ENCODE peak calls at places on chromosomes 13 and 19, in seven cellular contexts. C is GM23338, A is SK-N-SH, D is K562, T is spleen, U is endothelial cell of umbilical vein, Z is transverse colon. S is an unnamed sample. For H3K4me1, the result is how much of the 10 kb centered on the place peaks cover.

GRCh38 chr19:17332677-17333581 is 1.7 kb downstream of the ANO8 start:
- DNase-seq in C (peak), A (peak), D (peak), T (peak), U (peak), Z (no peak), S (no peak)

GRCh38 chr13:48730971-48731658 is 77.4 kb downstream of the CYSLTR2 start:
- DNase-seq in C (peak), A (no peak), D (no peak), T (no peak), U (peak), Z (no peak), S (no peak)

GRCh38 chr13:69619651-69620050 is 488.0 kb upstream of the ATXN8OS start:
- DNase-seq in C (no peak), A (no peak), D (no peak), T (no peak), U (no peak), Z (no peak), S (no peak)

GRCh38 chr13:113493315-113493951 is 2.9 kb upstream of the DCUN1D2 start:
- DNase-seq in C (no peak), A (no peak), D (no peak), T (no peak), U (peak), Z (no peak), S (no peak)

GRCh38 chr13:24220086-24220703 is 59.7 kb downstream of the SPATA13 start:
- DNase-seq in C (peak), A (peak), D (peak), T (no peak), U (peak), Z (peak), S (peak)

GRCh38 chr13:43978688-43979087 is 99.0 kb downstream of the LACC1 start:
- DNase-seq in C (no peak), A (no peak), D (no peak), T (no peak), U (no peak), Z (no peak), S (no peak)

GRCh38 chr13:49020940-49021548 is 45.3 kb downstream of the FNDC3A start:
- DNase-seq in C (peak), A (no peak), D (no peak), T (no peak), U (no peak), Z (no peak), S (no peak)

GRCh38 chr19:13783565-13784500 is 9.6 kb downstream of the C19orf53 start:
- DNase-seq in C (no peak), A (no peak), D (no peak), T (no peak), U (peak), Z (no peak), S (no peak)

GRCh38 chr13:27644302-27644701 is 22.6 kb downstream of the POLR1D start:
- DNase-seq in C (no peak), A (no peak), D (no peak), T (no peak), U (no peak), Z (no peak), S (no peak)

GRCh38 chr13:95337597-95337996 is 36.3 kb upstream of the ABCC4 start:
- DNase-seq in C (no peak), A (no peak), D (no peak), T (no peak), U (no peak), Z (no peak), S (no peak)

GRCh38 chr13:30892966-30893365 is 13.1 kb upstream of the MEDAG start:
- DNase-seq in C (peak), A (no peak), D (peak), T (no peak), U (no peak), Z (no peak), S (no peak)

GRCh38 chr13:32125746-32126145 is 94.2 kb downstream of the FRY start:
- DNase-seq in C (no peak), A (no peak), D (no peak), T (no peak), U (no peak), Z (no peak), S (no peak)

GRCh38 chr19:11451942-11452813 is 16.7 kb downstream of the PRKCSH start:
- DNase-seq in C (peak), A (peak), D (peak), T (no peak), U (no peak), Z (no peak), S (no peak)

GRCh38 chr13:28718186-28718537 is 608 bp downstream of the SLC46A3 start:
- DNase-seq in C (no peak), A (no peak), D (no peak), T (no peak), U (peak), Z (no peak), S (no peak)

GRCh38 chr13:48072304-48072703 is 22.6 kb downstream of the MED4 start:
- DNase-seq in C (no peak), A (no peak), D (no peak), T (no peak), U (no peak), Z (no peak), S (no peak)

GRCh38 chr13:18962168-18962734 is 219.4 kb downstream of the TUBA3C start:
- DNase-seq in C (no peak), A (no peak), D (no peak), T (no peak), U (no peak), Z (no peak), S (no peak)

GRCh38 chr13:32587774-32588165 is 1.5 kb downstream of the PDS5B start:
- DNase-seq in C (no peak), A (no peak), D (no peak), T (no peak), U (peak), Z (no peak), S (no peak)

GRCh38 chr13:41960195-41960699 is 662 bp downstream of the VWA8 start:
- DNase-seq in C (peak), A (no peak), D (no peak), T (no peak), U (peak), Z (peak), S (no peak)

GRCh38 chr19:15779756-15780476 is 7.5 kb upstream of the OR10H5 start:
- DNase-seq in C (no peak), A (no peak), D (no peak), T (no peak), U (no peak), Z (peak), S (peak)

GRCh38 chr13:113122571-113123225 is at the start of gene F10:
- DNase-seq in C (peak), A (peak), D (peak), T (peak), U (no peak), Z (peak), S (peak)

GRCh38 chr19:16386619-16387240 is 62.1 kb downstream of the KLF2 start:
- DNase-seq in C (peak), A (peak), D (peak), T (peak), U (peak), Z (no peak), S (peak)

GRCh38 chr19:56403261-56403660 is 871 bp upstream of the ZNF583 start:
- DNase-seq in C (no peak), A (no peak), D (no peak), T (no peak), U (no peak), Z (no peak), S (no peak)

GRCh38 chr13:113765241-113765910 is 6.3 kb downstream of the TMEM255B start:
- DNase-seq in C (peak), A (no peak), D (peak), T (peak), U (no peak), Z (no peak), S (no peak)

GRCh38 chr19:45592366-45592765 is 7.8 kb upstream of the OPA3 start:
- DNase-seq in C (no peak), A (no peak), D (no peak), T (no peak), U (peak), Z (no peak), S (no peak)

GRCh38 chr13:66210677-66211076 is 1019.5 kb downstream of the PCDH9 start:
- DNase-seq in C (no peak), A (no peak), D (no peak), T (no peak), U (peak), Z (no peak), S (no peak)

GRCh38 chr13:64579331-64579730 is 2650.8 kb downstream of the PCDH9 start:
- DNase-seq in C (no peak), A (no peak), D (no peak), T (no peak), U (no peak), Z (no peak), S (no peak)

GRCh38 chr13:54144809-54145208 is 1116.2 kb downstream of the OLFM4 start:
- DNase-seq in C (peak), A (no peak), D (no peak), T (no peak), U (no peak), Z (no peak), S (no peak)

GRCh38 chr19:48717059-48717395 is 2.5 kb downstream of the MAMSTR start:
- DNase-seq in C (no peak), A (no peak), D (no peak), T (no peak), U (no peak), Z (no peak), S (no peak)

GRCh38 chr19:18373892-18374629 is 11.9 kb upstream of the GDF15 start:
- DNase-seq in C (peak), A (peak), D (peak), T (peak), U (peak), Z (peak), S (peak)

GRCh38 chr13:61812286-61812685 is 396.6 kb upstream of the PCDH20 start:
- DNase-seq in C (no peak), A (no peak), D (no peak), T (no peak), U (no peak), Z (no peak), S (no peak)

GRCh38 chr19:17922138-17922537 is 10.7 kb upstream of the CCDC124 start:
- DNase-seq in C (no peak), A (no peak), D (no peak), T (no peak), U (no peak), Z (no peak), S (no peak)

DNA sequence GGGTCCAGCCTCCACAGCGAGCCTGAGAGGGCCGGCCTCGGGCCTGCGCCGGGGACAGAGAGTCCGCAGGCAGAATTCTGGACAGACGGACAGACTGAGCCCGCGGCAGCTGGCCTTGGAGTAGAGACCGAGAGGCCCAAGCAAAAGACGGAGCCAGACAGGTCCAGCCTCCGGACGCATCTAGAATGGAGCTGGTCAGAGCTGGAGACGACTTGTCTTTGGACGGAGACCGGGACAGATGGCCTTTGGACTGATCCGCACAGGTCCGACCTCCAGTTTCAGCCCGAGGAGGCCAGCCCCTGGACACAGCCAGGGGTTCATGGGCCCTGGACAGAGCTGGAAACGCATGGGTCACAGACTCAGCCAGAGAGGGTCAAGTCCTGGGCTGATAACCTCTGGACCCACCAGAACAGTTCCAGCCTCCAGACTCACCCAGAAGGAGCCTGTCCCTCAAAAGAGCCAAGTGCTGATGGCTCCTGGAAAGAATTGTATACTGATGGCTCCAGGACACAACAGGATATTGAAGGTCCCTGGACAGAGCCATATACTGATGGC is 490 bp downstream of the ITPKC start:
- DNase-seq in C (no peak), A (no peak), D (no peak), T (no peak), U (no peak), Z (no peak), S (no peak)
- H3K4me3 ChIP-seq in C (peak), A (peak), D (peak), T (peak), U (peak), Z (peak), S (peak)

GRCh38 chr13:39418424-39418823 is 184.6 kb downstream of the LHFPL6 start:
- DNase-seq in C (no peak), A (no peak), D (no peak), T (no peak), U (no peak), Z (no peak), S (no peak)
- H3K4me1 ChIP-seq in C (half or more), A (under half), D (under half), T (under half), U (under half), Z (under half), S (under half)

DNA sequence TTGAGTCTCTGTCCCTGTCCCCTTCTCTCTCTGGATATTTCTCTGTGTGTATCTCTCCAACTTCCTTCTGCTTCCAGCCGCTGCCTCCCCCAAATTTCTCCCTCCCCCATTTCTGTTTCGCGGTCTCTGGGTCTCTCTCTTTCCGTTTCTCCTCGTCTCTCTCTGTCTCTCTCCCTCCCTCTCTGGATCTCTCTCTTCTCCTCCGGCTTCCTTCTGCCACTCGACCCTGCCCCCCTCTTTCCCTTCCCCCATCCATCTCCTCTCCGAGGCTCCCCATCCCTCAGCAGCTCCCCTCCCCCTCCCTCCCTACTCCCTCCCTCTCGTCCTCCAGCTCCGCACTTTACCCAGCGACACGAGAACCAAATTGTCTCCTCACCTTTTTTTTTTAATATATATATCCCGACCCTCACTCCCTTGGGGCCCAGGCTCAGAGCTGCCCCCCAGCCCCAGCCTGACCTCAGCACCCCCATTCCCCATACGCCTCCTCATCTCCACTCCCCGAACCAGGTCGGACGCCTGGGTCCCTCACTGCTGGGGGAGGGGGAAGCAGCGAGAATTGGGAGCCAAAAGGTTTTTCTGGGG is 3.5 kb upstream of the CACNG8 start:
- DNase-seq in C (peak), A (peak), D (no peak), T (no peak), U (no peak), Z (no peak), S (no peak)
- TF ChIP-seq POLR2AphosphoS5 in C (peak), A (no peak), D (no peak), T (no peak), U (no peak), Z (no peak), S (no peak)

GRCh38 chr19:35861640-35862160 is 5.0 kb downstream of the KIRREL2 start:
- DNase-seq in C (peak), A (no peak), D (no peak), T (no peak), U (no peak), Z (no peak), S (no peak)
- H3K4me3 ChIP-seq in C (peak), A (no peak), D (no peak), T (no peak), U (no peak), Z (no peak), S (no peak)

GRCh38 chr19:6066661-6067646 is 43.3 kb downstream of the RFX2 start:
- DNase-seq in C (peak), A (peak), D (peak), T (no peak), U (peak), Z (peak), S (peak)
- H3K4me1 ChIP-seq in C (under half), A (under half), D (under half), T (half or more), U (half or more), Z (half or more), S (half or more)

GRCh38 chr19:34999498-35000337 is at the start of gene GRAMD1A:
- DNase-seq in C (peak), A (peak), D (peak), T (peak), U (peak), Z (peak), S (peak)
- TF ChIP-seq POLR2AphosphoS5 in C (peak), A (peak), D (peak), T (peak), U (peak), Z (peak), S (peak)

DNA sequence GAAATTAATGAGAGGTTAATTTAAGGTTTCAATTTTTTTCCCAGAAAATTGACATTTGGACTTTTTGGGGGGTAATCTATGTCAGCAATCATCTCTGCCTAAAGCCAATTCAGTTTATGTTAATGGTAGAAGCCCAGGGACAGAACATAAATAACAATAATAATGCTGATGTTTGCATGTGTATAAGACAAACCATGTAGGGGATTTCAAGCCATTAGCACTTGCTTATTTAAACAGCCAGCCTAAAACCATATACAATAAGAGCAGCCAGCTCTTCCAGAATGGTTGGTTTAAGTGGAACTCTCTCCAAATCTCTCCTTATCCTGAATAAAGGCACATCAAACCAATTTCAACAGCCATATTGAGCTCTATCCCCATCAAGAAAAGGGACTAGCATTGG is 7.0 kb upstream of the FOXO1 start:
- DNase-seq in C (no peak), A (no peak), D (no peak), T (no peak), U (no peak), Z (no peak), S (no peak)
- H3K4me3 ChIP-seq in C (peak), A (no peak), D (no peak), T (no peak), U (no peak), Z (no peak), S (no peak)

GRCh38 chr19:1649706-1650626 is 2.4 kb downstream of the TCF3 start:
- DNase-seq in C (no peak), A (no peak), D (no peak), T (peak), U (no peak), Z (no peak), S (no peak)

GRCh38 chr19:1647664-1648155 is 4.7 kb downstream of the TCF3 start:
- DNase-seq in C (no peak), A (no peak), D (no peak), T (no peak), U (no peak), Z (no peak), S (no peak)

GRCh38 chr19:1648926-1649541 is 3.4 kb downstream of the TCF3 start:
- DNase-seq in C (no peak), A (no peak), D (no peak), T (peak), U (no peak), Z (peak), S (no peak)

GRCh38 chr19:1646931-1647663 is 5.3 kb downstream of the TCF3 start:
- DNase-seq in C (no peak), A (no peak), D (no peak), T (no peak), U (no peak), Z (no peak), S (no peak)

DNA sequence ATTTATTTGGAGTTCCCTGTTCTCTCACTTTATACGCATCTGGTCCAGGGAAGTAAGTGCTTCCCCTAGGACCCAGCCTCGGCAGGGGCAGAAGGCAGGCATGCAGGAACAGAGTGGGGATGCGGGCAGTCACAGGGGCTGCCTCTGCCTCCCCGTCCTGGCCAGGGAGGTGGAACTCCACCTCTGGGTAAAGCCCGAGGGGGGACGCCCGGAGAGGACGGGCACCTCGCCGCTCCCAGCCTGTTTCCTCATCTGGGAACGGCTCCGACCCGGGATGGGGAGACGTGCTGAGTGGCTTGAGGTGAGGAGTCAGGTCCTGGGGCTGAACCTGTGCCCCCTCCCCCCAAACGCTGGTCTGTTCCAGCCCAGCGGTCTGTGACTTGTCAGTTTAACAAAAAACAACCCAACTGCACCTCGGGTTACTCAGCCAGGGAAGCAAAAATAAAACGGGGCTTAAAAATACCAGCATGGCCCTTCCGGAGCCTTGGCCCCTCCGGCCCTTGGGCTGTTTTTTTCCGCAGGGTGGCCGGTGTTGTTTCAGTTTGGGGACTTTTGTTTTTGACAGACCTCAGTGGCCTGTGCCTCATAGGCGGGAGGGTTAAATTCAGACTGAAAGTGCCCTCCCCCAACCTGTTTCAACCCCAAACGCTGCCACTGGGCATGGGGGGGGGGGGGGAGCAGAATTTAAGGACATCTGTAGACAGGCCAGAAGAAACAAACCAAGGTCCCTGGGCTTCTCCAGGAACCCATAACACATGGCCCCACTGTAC is 4.1 kb downstream of the TCF3 start:
- DNase-seq in C (no peak), A (no peak), D (no peak), T (no peak), U (no peak), Z (peak), S (no peak)
- H3K4me1 ChIP-seq in C (under half), A (under half), D (half or more), T (half or more), U (under half), Z (under half), S (under half)

S was measured in stomach.